ENCODE peak calls at places on chromosomes 6 and 20, in five cellular contexts. O is PC-3, W is neural progenitor cell, Y is fibroblast of lung, H is HepG2. J is an unnamed sample. For H4K20me1 and H3K9me3, the result is how much of the 10 kb centered on the place peaks cover.

GRCh38 chr6:161261797-161262196 is 12.1 kb downstream of the AGPAT4 start:
- DNase-seq in O (no peak), W (no peak), Y (no peak), H (no peak), J (no peak)

GRCh38 chr6:121932071-121933009 is 467.1 kb upstream of the HSF2 start:
- DNase-seq in O (peak), W (peak), Y (peak), H (peak), J (peak)

GRCh38 chr6:90079555-90080490 is 185.6 kb downstream of the GJA10 start:
- DNase-seq in O (no peak), W (no peak), Y (no peak), H (no peak), J (no peak)

GRCh38 chr6:95553880-95554279 is 23.5 kb upstream of the MANEA start:
- DNase-seq in O (no peak), W (no peak), Y (no peak), H (no peak), J (no peak)

GRCh38 chr6:120938164-120938875 is 396.0 kb downstream of the TBC1D32 start:
- DNase-seq in O (no peak), W (no peak), Y (no peak), H (no peak), J (no peak)

GRCh38 chr6:20211037-20211940 is 980 bp downstream of the MBOAT1 start:
- DNase-seq in O (peak), W (peak), Y (peak), H (no peak), J (peak)

GRCh38 chr6:16698988-16699868 is 62.0 kb downstream of the ATXN1 start:
- DNase-seq in O (peak), W (no peak), Y (peak), H (peak), J (no peak)

GRCh38 chr20:2663887-2664719 is at the start of gene IDH3B:
- DNase-seq in O (peak), W (peak), Y (peak), H (peak), J (peak)

GRCh38 chr6:44040786-44041185 is 86.5 kb downstream of the MRPL14 start:
- DNase-seq in O (no peak), W (no peak), Y (no peak), H (no peak), J (no peak)

GRCh38 chr20:62501801-62502495 is 26.2 kb upstream of the GATA5 start:
- DNase-seq in O (peak), W (no peak), Y (peak), H (no peak), J (peak)

GRCh38 chr20:18717062-18717461 is 96.5 kb upstream of the SCP2D1 start:
- DNase-seq in O (no peak), W (no peak), Y (no peak), H (no peak), J (no peak)

GRCh38 chr20:9204979-9205378 is 136.1 kb downstream of the PLCB4 start:
- DNase-seq in O (no peak), W (no peak), Y (no peak), H (no peak), J (no peak)

GRCh38 chr6:1123406-1123805 is 188.5 kb upstream of the FOXQ1 start:
- DNase-seq in O (no peak), W (no peak), Y (no peak), H (no peak), J (no peak)

GRCh38 chr6:3644613-3645012 is 106.9 kb downstream of the PXDC1 start:
- DNase-seq in O (no peak), W (no peak), Y (no peak), H (no peak), J (no peak)

GRCh38 chr20:49409302-49409969 is 73.0 kb downstream of the KCNB1 start:
- DNase-seq in O (no peak), W (no peak), Y (no peak), H (no peak), J (no peak)

GRCh38 chr20:14234666-14235295 is 102.6 kb downstream of the FLRT3 start:
- DNase-seq in O (peak), W (no peak), Y (peak), H (no peak), J (no peak)

GRCh38 chr20:62186887-62187866 is 4.3 kb downstream of the MTG2 start:
- DNase-seq in O (peak), W (no peak), Y (peak), H (no peak), J (peak)

GRCh38 chr20:36440370-36441026 is 100.8 kb upstream of the MYL9 start:
- DNase-seq in O (no peak), W (no peak), Y (no peak), H (no peak), J (no peak)

GRCh38 chr20:36441416-36441815 is 99.9 kb upstream of the MYL9 start:
- DNase-seq in O (no peak), W (no peak), Y (no peak), H (no peak), J (no peak)

GRCh38 chr20:36441027-36441414 is 100.3 kb upstream of the MYL9 start:
- DNase-seq in O (no peak), W (no peak), Y (no peak), H (no peak), J (no peak)

GRCh38 chr20:36439040-36439730 is 102.1 kb upstream of the MYL9 start:
- DNase-seq in O (peak), W (peak), Y (peak), H (peak), J (peak)

GRCh38 chr20:36439731-36440072 is 101.6 kb upstream of the MYL9 start:
- DNase-seq in O (no peak), W (no peak), Y (no peak), H (no peak), J (no peak)
- H4K20me1 ChIP-seq in O (under half), W (under half), Y (under half), H (under half), J (under half)

DNA sequence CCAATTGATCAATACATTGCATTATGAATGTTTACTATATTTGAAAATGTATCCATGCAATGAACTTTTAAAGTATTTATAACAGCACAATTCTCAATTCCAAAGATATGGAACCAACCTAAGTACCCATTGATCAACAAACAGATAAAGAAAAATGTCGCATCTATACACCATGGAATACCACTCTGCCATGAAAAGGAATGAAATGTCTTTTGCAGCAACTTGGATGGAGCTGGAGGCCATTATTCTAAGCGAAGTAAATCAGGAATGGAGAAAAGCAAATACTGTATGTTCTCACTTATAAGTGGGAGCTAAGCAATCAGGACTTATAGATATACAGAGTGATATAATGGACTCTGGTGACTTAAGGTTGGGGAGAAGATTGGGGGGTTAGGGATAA is 22.9 kb downstream of the SRPK1 start:
- DNase-seq in O (no peak), W (no peak), Y (no peak), H (no peak), J (no peak)
- H3K9me3 ChIP-seq in O (under half), W (under half), Y (under half), H (under half), J (under half)

GRCh38 chr6:30312266-30312665 is 14.5 kb upstream of the TRIM39 start:
- DNase-seq in O (peak), W (no peak), Y (no peak), H (no peak), J (no peak)

GRCh38 chr6:30311669-30312068 is 15.1 kb upstream of the TRIM39 start:
- DNase-seq in O (no peak), W (no peak), Y (no peak), H (peak), J (no peak)

GRCh38 chr6:30311101-30311500 is 15.6 kb upstream of the TRIM39 start:
- DNase-seq in O (no peak), W (peak), Y (peak), H (no peak), J (no peak)
- H4K20me1 ChIP-seq in O (under half), W (half or more), Y (under half), H (under half), J (under half)

DNA sequence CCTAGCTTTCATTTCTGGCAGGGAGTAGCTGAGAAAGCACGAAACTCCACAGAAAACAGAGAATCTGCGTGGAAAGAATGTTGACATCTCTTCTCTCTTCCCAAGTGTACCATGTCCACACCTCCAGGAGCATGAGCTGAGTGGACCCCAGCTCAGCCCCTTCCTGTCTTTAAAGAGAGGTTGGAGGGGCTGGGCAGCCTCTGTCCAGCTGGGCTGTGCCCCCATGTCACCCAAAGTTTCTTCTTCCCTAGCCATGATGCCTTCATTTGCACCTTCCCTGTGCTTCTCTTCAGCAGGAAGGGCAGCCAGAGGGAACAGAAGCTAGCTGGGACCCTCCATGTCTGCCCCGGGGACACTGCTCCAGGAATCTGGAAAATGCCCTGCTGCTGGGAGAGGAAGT is 655.0 kb upstream of the DEFB115 start:
- DNase-seq in O (no peak), W (no peak), Y (no peak), H (no peak), J (no peak)
- H3K9me3 ChIP-seq in O (under half), W (under half), Y (under half), H (under half), J (under half)

DNA sequence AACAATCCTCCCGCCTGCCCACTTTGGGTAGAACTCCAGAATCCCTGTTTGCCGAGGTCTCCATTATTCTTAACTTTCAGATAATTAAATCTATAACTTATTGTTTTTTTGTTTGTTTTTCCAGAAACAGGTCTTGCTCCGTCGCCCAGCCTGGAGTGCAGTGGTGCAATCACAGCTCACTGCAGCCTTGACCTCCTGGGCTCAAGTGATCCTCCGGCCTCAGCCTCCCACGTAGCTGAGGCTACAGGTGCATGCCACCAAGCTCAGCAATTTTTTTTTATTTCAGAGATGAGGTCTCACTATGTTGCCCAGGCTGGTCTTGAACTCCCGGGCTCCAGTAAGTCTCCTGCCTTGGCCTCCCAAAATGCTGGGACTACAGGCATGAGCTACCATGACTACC is 28.8 kb downstream of the ZMYND8 start:
- DNase-seq in O (no peak), W (no peak), Y (no peak), H (no peak), J (no peak)
- H4K20me1 ChIP-seq in O (under half), W (half or more), Y (under half), H (half or more), J (under half)

GRCh38 chr20:32611286-32611685 is 26.2 kb upstream of the NOL4L start:
- DNase-seq in O (no peak), W (no peak), Y (no peak), H (no peak), J (no peak)

GRCh38 chr20:32610897-32611218 is 25.7 kb upstream of the NOL4L start:
- DNase-seq in O (no peak), W (no peak), Y (no peak), H (no peak), J (no peak)

GRCh38 chr20:32612831-32613595 is 27.9 kb upstream of the NOL4L start:
- DNase-seq in O (no peak), W (peak), Y (no peak), H (no peak), J (no peak)

GRCh38 chr20:32613596-32614053 is 28.5 kb upstream of the NOL4L start:
- DNase-seq in O (no peak), W (no peak), Y (no peak), H (no peak), J (no peak)

GRCh38 chr20:32612351-32612750 is 27.2 kb upstream of the NOL4L start:
- DNase-seq in O (no peak), W (no peak), Y (no peak), H (no peak), J (no peak)
- H3K9me3 ChIP-seq in O (under half), W (under half), Y (under half), H (under half), J (under half)

GRCh38 chr6:15276036-15276435 is 30.2 kb downstream of the JARID2 start:
- DNase-seq in O (no peak), W (no peak), Y (no peak), H (no peak), J (no peak)

GRCh38 chr6:15279047-15279661 is 33.3 kb downstream of the JARID2 start:
- DNase-seq in O (peak), W (no peak), Y (no peak), H (peak), J (no peak)

GRCh38 chr6:15270402-15270801 is 24.5 kb downstream of the JARID2 start:
- DNase-seq in O (no peak), W (no peak), Y (no peak), H (no peak), J (no peak)

GRCh38 chr6:15272562-15272961 is 26.7 kb downstream of the JARID2 start:
- DNase-seq in O (no peak), W (no peak), Y (no peak), H (no peak), J (no peak)

DNA sequence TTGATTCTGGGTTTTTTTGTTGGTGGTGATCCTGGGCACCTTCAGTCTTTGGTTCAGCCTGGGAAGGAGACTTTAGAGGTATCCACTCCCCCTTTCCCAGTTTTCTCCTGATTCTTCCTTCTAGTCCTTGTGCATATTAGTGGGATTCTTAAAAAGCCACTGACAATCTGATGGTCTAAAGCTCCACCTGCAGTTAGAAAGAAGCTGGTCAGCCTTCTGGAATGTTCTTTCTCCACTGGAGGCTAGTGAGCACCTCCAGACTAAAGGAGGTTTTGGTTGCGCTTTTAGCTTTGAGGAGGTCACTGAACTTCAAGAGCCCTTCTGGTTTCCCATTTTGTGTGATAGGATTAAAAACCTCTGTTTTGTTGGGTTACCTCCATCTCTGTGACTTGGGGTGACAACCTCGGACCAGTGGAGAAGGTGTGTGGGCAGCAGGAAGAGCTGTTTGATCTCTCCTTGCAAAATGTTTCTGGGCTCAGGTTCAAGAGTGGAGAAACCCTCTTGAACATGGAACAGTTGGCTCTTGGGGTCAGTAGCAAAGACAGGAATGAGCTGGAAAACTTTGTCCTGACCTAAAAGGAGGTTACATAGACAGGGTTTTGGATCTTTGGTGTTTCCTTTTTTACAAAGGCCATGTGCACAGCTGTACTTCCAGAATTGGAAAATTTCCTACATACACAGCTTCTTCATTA is 29.0 kb downstream of the JARID2 start:
- DNase-seq in O (no peak), W (no peak), Y (peak), H (no peak), J (no peak)
- H4K20me1 ChIP-seq in O (under half), W (half or more), Y (under half), H (under half), J (under half)

DNA sequence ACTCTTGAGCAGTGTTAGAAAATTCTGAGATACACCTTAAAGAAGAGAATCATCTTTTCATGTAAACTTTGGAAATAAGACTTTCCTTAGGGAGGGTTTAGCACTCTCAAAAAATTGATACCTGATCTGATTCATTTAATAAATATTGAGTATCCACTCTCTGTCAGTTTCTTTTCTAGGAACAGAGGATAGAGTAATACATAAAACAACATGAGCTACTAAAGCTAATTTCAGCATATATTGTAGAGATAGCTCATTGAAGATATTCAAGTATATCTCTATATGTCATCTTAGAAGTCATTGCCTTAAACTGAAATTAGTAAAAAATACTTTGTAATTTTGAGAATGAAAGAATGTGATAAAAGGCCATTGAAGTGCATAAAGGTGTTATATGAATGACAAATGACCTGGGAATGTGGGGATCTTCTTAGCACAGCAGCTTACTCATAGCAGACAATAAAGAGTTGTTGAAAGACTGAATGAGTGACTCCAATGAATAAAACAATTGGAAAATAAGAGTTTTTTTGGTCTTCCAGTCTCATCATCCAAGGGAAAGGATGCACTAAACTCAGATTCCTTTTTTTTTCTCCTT is 29.2 kb downstream of the RHAG start:
- DNase-seq in O (peak), W (no peak), Y (no peak), H (no peak), J (no peak)
- H3K9me3 ChIP-seq in O (under half), W (under half), Y (under half), H (under half), J (under half)

GRCh38 chr20:17676378-17676759 is 5.7 kb downstream of the RRBP1 start:
- DNase-seq in O (no peak), W (no peak), Y (no peak), H (no peak), J (no peak)

GRCh38 chr20:17675519-17676377 is 6.3 kb downstream of the RRBP1 start:
- DNase-seq in O (no peak), W (no peak), Y (no peak), H (no peak), J (no peak)

GRCh38 chr20:17678886-17679285 is 3.2 kb downstream of the RRBP1 start:
- DNase-seq in O (no peak), W (no peak), Y (no peak), H (no peak), J (no peak)

GRCh38 chr20:17678295-17678694 is 3.7 kb downstream of the RRBP1 start:
- DNase-seq in O (no peak), W (no peak), Y (no peak), H (no peak), J (no peak)

GRCh38 chr20:17676942-17677341 is 5.1 kb downstream of the RRBP1 start:
- DNase-seq in O (no peak), W (no peak), Y (no peak), H (peak), J (no peak)
- H4K20me1 ChIP-seq in O (half or more), W (under half), Y (under half), H (half or more), J (under half)

DNA sequence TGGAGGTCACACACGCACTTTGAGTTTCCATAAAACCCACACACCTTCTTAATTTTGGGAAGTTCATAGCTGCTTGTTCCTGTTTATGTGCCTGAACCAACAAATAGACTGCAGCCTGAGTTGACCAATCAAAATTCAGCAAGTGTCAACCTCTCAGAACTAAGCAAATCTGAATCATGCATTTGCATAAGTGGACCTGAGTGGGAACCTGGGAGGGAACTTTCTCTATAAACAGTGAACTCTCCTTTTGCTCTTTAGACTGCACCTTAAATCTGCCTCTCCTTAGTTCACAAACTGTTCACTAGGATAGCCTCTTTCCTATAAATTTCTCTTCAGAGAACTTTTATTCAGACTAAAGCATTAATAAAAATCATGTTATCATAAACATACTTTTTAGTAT is 37.9 kb downstream of the SLC17A1 start:
- DNase-seq in O (no peak), W (no peak), Y (no peak), H (no peak), J (no peak)
- H3K9me3 ChIP-seq in O (under half), W (under half), Y (under half), H (under half), J (under half)